ENCODE peak calls at places on chromosomes 16 and 17, in four cellular contexts. G is right atrium auricular region, X is OCI-LY7, N is suprapubic skin. F is an unnamed sample.

GRCh38 chr16:52742052-52742451 is 195.1 kb upstream of the TOX3 start:
- DNase-seq in G (no peak), X (no peak), N (no peak), F (no peak)

GRCh38 chr17:79533116-79533515 is 77.7 kb downstream of the RBFOX3 start:
- DNase-seq in G (no peak), X (no peak), N (no peak), F (no peak)

GRCh38 chr16:67884684-67885083 is at the start of gene NRN1L:
- DNase-seq in G (peak; percentile 91), X (no peak), N (peak; percentile 93), F (peak; percentile 87)

GRCh38 chr16:88750854-88751253 is 34.2 kb downstream of the PIEZO1 start:
- DNase-seq in G (no peak), X (no peak), N (no peak), F (no peak)

GRCh38 chr16:9115277-9115676 is 23.8 kb downstream of the HAPSTR1 start:
- DNase-seq in G (no peak), X (no peak), N (no peak), F (no peak)

GRCh38 chr17:30555942-30556341 is 78.7 kb downstream of the GOSR1 start:
- DNase-seq in G (peak; percentile 13), X (no peak), N (no peak), F (no peak)

GRCh38 chr16:73015612-73016487 is 32.1 kb downstream of the ZFHX3 start:
- DNase-seq in G (no peak), X (no peak), N (no peak), F (no peak)

GRCh38 chr16:17585449-17586080 is 114.8 kb upstream of the XYLT1 start:
- DNase-seq in G (no peak), X (no peak), N (no peak), F (no peak)

GRCh38 chr17:70181376-70181775 is 12.0 kb downstream of the KCNJ2 start:
- DNase-seq in G (no peak), X (no peak), N (no peak), F (no peak)

GRCh38 chr17:31558748-31559646 is 167.5 kb downstream of the RAB11FIP4 start:
- DNase-seq in G (peak; percentile 81), X (peak; percentile 75), N (peak; percentile 88), F (peak; percentile 77)

GRCh38 chr17:33291248-33292183 is 1.6 kb downstream of the ASIC2 start:
- DNase-seq in G (no peak), X (no peak), N (peak; percentile 80), F (peak; percentile 8)

GRCh38 chr16:10240854-10241613 is 58.8 kb upstream of the GRIN2A start:
- DNase-seq in G (no peak), X (no peak), N (no peak), F (no peak)

GRCh38 chr16:5865231-5865630 is 767.6 kb upstream of the EEF2KMT start:
- DNase-seq in G (no peak), X (no peak), N (no peak), F (no peak)

GRCh38 chr16:77863250-77863649 is 74.9 kb downstream of the VAT1L start:
- DNase-seq in G (no peak), X (no peak), N (no peak), F (no peak)

GRCh38 chr17:47704781-47705180 is 10.8 kb downstream of the TBKBP1 start:
- DNase-seq in G (no peak), X (no peak), N (no peak), F (no peak)

GRCh38 chr16:12612598-12613101 is 191.0 kb downstream of the CPPED1 start:
- DNase-seq in G (no peak), X (no peak), N (no peak), F (no peak)

GRCh38 chr17:2438823-2439222 is 38.0 kb upstream of the MNT start:
- DNase-seq in G (no peak), X (no peak), N (no peak), F (peak; percentile 12)

GRCh38 chr17:35560703-35561102 is at the start of gene SLFN14:
- DNase-seq in G (no peak), X (no peak), N (no peak), F (no peak)

GRCh38 chr16:84052071-84052622 is 9.6 kb upstream of the SLC38A8 start:
- DNase-seq in G (no peak), X (no peak), N (peak; percentile 74), F (no peak)

GRCh38 chr17:20009052-20009301 is 182 bp upstream of the SPECC1 start:
- DNase-seq in G (no peak), X (no peak), N (no peak), F (no peak)

GRCh38 chr16:29304251-29304900 is 102.1 kb downstream of the NPIPB11 start:
- DNase-seq in G (no peak), X (no peak), N (no peak), F (no peak)

GRCh38 chr16:67166035-67166882 is 1.7 kb downstream of the HSF4 start:
- DNase-seq in G (no peak), X (no peak), N (no peak), F (no peak)

GRCh38 chr16:71645450-71645849 is 19.5 kb downstream of the MARVELD3 start:
- DNase-seq in G (no peak), X (peak; percentile 52), N (no peak), F (peak; percentile 13)

GRCh38 chr17:40538019-40538935 is 27.0 kb downstream of the CCR7 start:
- DNase-seq in G (no peak), X (no peak), N (no peak), F (peak; percentile 68)

GRCh38 chr16:3004319-3004718 is 8.4 kb upstream of the CLDN9 start:
- DNase-seq in G (no peak), X (no peak), N (no peak), F (no peak)

GRCh38 chr16:80563807-80564206 is 23.0 kb downstream of the DYNLRB2 start:
- DNase-seq in G (no peak), X (no peak), N (no peak), F (no peak)

GRCh38 chr16:8887952-8888560 is 5.9 kb downstream of the LITAFD start:
- DNase-seq in G (peak; percentile 82), X (no peak), N (no peak), F (peak; percentile 75)

GRCh38 chr16:21338537-21339268 is 60.6 kb upstream of the CRYM start:
- DNase-seq in G (no peak), X (no peak), N (no peak), F (no peak)

GRCh38 chr17:71063127-71063526 is 893.8 kb downstream of the KCNJ2 start:
- DNase-seq in G (no peak), X (no peak), N (no peak), F (no peak)

GRCh38 chr16:84864266-84864955 is 44.6 kb downstream of the CRISPLD2 start:
- DNase-seq in G (no peak), X (peak; percentile 90), N (no peak), F (no peak)

GRCh38 chr16:84379008-84379730 is 10.8 kb downstream of the ATP2C2 start:
- DNase-seq in G (no peak), X (no peak), N (no peak), F (no peak)

GRCh38 chr17:17353625-17354484 is 50.7 kb downstream of the NT5M start:
- DNase-seq in G (no peak), X (no peak), N (peak; percentile 55), F (no peak)

GRCh38 chr17:3447625-3448024 is 14.0 kb upstream of the OR1E2 start:
- DNase-seq in G (no peak), X (peak; percentile 25), N (no peak), F (no peak)

GRCh38 chr16:66652661-66653060 is 43.9 kb downstream of the CMTM4 start:
- DNase-seq in G (no peak), X (no peak), N (no peak), F (peak; percentile 62)

GRCh38 chr17:62150471-62150870 is 85.4 kb upstream of the MED13 start:
- DNase-seq in G (no peak), X (no peak), N (no peak), F (no peak)

GRCh38 chr17:76843703-76844484 is 24.3 kb upstream of the MGAT5B start:
- DNase-seq in G (no peak), X (peak; percentile 92), N (no peak), F (no peak)

GRCh38 chr16:49876716-49877129 is 20.8 kb upstream of the ZNF423 start:
- DNase-seq in G (peak; percentile 72), X (no peak), N (peak; percentile 82), F (no peak)

GRCh38 chr16:76441391-76441790 is 164.2 kb downstream of the CNTNAP4 start:
- DNase-seq in G (no peak), X (no peak), N (no peak), F (no peak)

DNA sequence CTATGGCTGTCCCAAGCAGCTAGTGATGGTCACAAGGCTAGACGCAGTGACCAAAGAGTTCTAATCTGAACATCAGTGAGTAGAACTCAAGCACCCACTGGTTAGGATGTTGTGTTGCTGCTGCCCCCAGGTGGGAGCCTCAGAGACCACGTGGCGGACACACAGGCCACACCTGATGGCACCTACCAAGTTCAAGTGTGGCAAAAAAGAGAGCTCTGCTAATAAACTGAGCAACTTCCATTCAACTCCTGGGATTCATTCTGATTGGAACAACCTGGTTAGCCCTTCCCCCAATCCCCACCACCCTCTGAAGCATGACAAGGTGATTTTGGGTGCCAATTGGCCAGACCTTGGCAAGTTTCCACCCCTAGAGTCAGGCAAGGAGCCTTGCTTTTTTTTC is 3.5 kb upstream of the LCMT1 start:
- DNase-seq in G (no peak), X (peak; percentile 73), N (no peak), F (no peak)
- TF ChIP-seq CTCF in G (no peak), X (peak; percentile 72), N (no peak), F (no peak)

DNA sequence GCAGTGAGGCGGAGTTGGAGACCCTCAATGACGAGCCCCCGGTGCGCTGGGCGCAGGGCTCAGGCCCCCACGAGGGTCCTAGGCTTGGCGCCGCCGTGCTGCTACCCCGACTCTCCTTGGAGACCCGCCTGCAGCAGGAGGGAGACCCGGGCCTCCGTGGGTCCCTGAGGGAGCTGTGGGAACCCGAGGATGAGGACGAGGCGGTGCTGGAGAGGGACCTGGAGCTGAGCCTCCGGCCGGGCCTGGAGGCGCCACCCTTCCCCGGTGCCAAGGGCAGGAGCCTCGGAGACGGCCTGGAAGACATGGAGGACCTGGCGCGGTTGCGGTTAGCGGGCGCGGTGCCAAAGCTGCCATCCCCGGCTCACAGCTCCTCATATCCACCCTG is 2.3 kb downstream of the MYO15B start:
- DNase-seq in G (no peak), X (no peak), N (no peak), F (no peak)
- H3K4me3 ChIP-seq in G (no peak overlapping the region), X (peak overlapping the region; percentile 67), N (peak overlapping the region; percentile 60), F (peak overlapping the region; percentile 64)

GRCh38 chr16:28218109-28218508 is 6.3 kb upstream of the XPO6 start:
- DNase-seq in G (no peak), X (peak; percentile 60), N (no peak), F (peak; percentile 72)
- TF ChIP-seq CTCF in G (no peak), X (peak; percentile 70), N (no peak), F (peak; percentile 80)

GRCh38 chr17:7220593-7221280 is 999 bp downstream of the ACADVL start:
- DNase-seq in G (no peak), X (peak; percentile 74), N (no peak), F (peak; percentile 65)

GRCh38 chr17:7219812-7220592 is at the start of the genes ACADVL and DLG4:
- DNase-seq in G (peak; percentile 97), X (peak; percentile 81), N (peak; percentile 96), F (peak; percentile 83)

GRCh38 chr17:7222093-7222971 is 2.6 kb downstream of the ACADVL start:
- DNase-seq in G (no peak), X (no peak), N (no peak), F (no peak)

GRCh38 chr17:7222972-7223292 is 3.2 kb downstream of the ACADVL start:
- DNase-seq in G (no peak), X (no peak), N (no peak), F (no peak)

GRCh38 chr17:7221281-7222092 is 1.7 kb downstream of the ACADVL start:
- DNase-seq in G (no peak), X (no peak), N (no peak), F (no peak)
- H3K4me3 ChIP-seq in G (peak overlapping the region; percentile 91), X (no peak overlapping the region), N (no peak overlapping the region), F (peak overlapping the region; percentile 82)